ENCODE peak calls at places on chromosome 17, in four cellular contexts. P is K562, C is fibroblast of pulmonary artery, J is H9. M is an unnamed sample.

GRCh38 chr17:54967621-54968258 is 714 bp downstream of the COX11 start:
- DNase-seq in J (no peak), P (peak), C (no peak), M (no peak)

GRCh38 chr17:83174859-83175550 is 95.6 kb downstream of the METRNL start:
- DNase-seq in C (no peak), P (no peak), J (no peak), M (no peak)

GRCh38 chr17:14871921-14872320 is 393.2 kb downstream of the PMP22 start:
- DNase-seq in C (peak), P (no peak), J (no peak), M (no peak)

GRCh38 chr17:35002876-35003551 is 22.7 kb downstream of the LIG3 start:
- DNase-seq in C (peak), J (no peak), P (no peak), M (no peak)

GRCh38 chr17:1072551-1072961 is 75.6 kb downstream of the TIMM22 start:
- DNase-seq in J (no peak), P (no peak), C (no peak), M (no peak)

GRCh38 chr17:51103451-51103850 is 17.2 kb downstream of the SPAG9 start:
- DNase-seq in J (peak), C (no peak), P (no peak), M (no peak)

GRCh38 chr17:41434313-41434895 is 6.4 kb downstream of the KRT38 start:
- DNase-seq in P (no peak), J (no peak), C (no peak), M (no peak)

GRCh38 chr17:16258916-16259315 is 41.9 kb downstream of the PIGL start:
- DNase-seq in P (no peak), C (peak), J (no peak), M (no peak)

GRCh38 chr17:4509402-4509801 is 10.7 kb downstream of the SPNS2 start:
- DNase-seq in P (no peak), J (no peak), C (no peak), M (no peak)

GRCh38 chr17:42329025-42329976 is 41.0 kb downstream of the STAT5A start:
- DNase-seq in J (peak), P (no peak), C (peak), M (no peak)

GRCh38 chr17:62101090-62101489 is 36.0 kb upstream of the MED13 start:
- DNase-seq in J (peak), P (no peak), C (no peak), M (no peak)

GRCh38 chr17:21129023-21129681 is 2.4 kb downstream of the DHRS7B start:
- DNase-seq in J (no peak), P (no peak), C (peak), M (no peak)

GRCh38 chr17:8892338-8892690 is 24.8 kb upstream of the PIK3R6 start:
- DNase-seq in C (no peak), P (no peak), J (no peak), M (no peak)

GRCh38 chr17:80695979-80696378 is 151.3 kb downstream of the RPTOR start:
- DNase-seq in C (no peak), P (no peak), J (no peak), M (no peak)

GRCh38 chr17:54899721-54900456 is 763 bp upstream of the TOM1L1 start:
- DNase-seq in P (peak), C (no peak), J (peak), M (no peak)

GRCh38 chr17:28370035-28370743 is at the start of gene VTN:
- DNase-seq in P (peak), J (peak), C (peak), M (no peak)

GRCh38 chr17:55433629-55434422 is 12.2 kb upstream of the MMD start:
- DNase-seq in C (peak), P (no peak), J (no peak), M (no peak)

GRCh38 chr17:50634123-50634914 is at the start of gene ABCC3:
- DNase-seq in J (no peak), P (no peak), C (peak), M (no peak)

GRCh38 chr17:2415081-2415480 is 14.2 kb upstream of the MNT start:
- DNase-seq in C (no peak), J (no peak), P (no peak), M (no peak)

GRCh38 chr17:36616391-36617029 is 15.1 kb downstream of the MRM1 start:
- DNase-seq in J (no peak), C (no peak), P (no peak), M (no peak)

GRCh38 chr17:57366558-57367351 is 110.4 kb downstream of the MSI2 start:
- DNase-seq in P (peak), C (peak), J (no peak), M (no peak)
- TF ChIP-seq CTCF in P (no peak), C (no peak), J (no peak), M (no peak)

DNA sequence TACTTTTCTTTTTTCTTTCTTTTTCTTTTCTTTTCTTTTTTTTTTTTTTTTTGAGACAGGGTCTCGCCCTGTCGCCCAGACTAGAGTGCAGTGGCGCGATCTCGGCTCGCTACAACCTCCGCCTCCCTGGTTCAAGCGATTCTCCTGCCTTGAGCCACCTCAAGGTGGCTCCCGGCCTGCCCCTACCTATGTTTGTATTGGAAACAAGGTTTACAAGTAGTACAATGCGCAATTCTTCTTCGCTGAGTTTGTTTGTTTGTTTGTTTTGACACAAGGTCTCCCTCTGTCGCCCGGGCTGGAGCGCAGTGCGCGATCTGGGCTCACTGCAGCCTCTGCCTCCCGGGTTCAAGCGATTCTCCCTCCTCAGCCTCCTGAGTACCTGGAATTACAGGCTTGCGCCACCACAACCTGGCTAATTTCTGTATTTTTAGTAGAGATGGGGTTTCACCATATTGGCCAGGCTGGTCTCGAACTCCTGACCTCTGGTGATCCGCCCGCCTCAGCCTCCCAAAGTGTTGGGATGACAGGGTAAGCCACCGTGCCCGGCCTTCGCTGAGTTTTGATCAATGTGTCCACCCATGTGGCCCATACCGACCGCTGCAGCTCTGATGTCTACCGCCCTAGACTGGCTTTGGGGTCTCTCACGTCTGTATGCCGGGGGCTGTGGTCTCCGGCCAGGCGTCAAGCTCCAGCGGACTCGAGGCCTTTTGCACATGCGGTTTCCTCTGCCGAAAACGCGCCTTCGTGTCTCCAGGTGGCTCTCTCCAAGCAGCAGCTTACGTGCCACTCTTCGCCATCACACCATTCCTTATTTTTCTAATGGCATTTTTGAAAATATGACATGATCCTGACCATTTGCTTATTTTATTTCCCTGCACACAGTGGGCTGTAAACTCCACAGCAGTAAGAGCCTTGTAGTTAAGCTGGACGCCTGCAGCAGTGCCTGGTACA is 1.1 kb upstream of the YBX2 start:
- DNase-seq in C (no peak), J (no peak), P (no peak), M (no peak)
- TF ChIP-seq CTCF in C (no peak), J (peak), P (no peak), M (no peak)

GRCh38 chr17:39974433-39974832 is 6.2 kb upstream of the PSMD3 start:
- DNase-seq in J (no peak), C (no peak), P (no peak), M (no peak)
- TF ChIP-seq CTCF in J (no peak), C (no peak), P (peak), M (no peak)

GRCh38 chr17:57740225-57740528 is 4.9 kb downstream of the CCDC182 start:
- DNase-seq in P (no peak), C (no peak), J (no peak), M (no peak)
- TF ChIP-seq CTCF in P (peak), C (no peak), J (no peak), M (no peak)

GRCh38 chr17:65099941-65100315 is 37.2 kb upstream of the RGS9 start:
- DNase-seq in J (peak), P (peak), C (peak), M (peak)
- TF ChIP-seq CTCF in J (no peak), P (no peak), C (no peak), M (no peak)

DNA sequence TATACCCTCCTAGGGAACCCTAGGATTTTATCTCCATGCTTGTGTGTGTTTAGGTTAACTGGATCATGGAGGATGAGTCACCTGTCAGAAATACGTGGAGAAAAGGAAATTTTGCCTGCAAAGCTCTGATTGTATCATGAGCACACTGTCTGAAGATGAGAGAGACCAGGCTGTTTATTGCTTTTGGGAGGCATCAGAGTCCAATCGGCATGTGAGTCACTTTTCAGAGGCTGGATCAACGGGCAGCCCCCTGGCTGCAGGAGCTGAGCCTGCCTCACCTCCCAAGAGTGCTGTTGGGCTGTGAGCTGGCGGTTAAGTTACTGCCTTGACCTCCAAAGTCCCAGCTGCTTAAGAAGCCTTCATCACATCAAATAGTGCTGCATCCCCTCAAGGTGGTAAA is 41.5 kb upstream of the MED9 start:
- DNase-seq in P (no peak), J (no peak), C (peak), M (no peak)
- TF ChIP-seq CTCF in P (no peak), J (no peak), C (peak), M (no peak)

DNA sequence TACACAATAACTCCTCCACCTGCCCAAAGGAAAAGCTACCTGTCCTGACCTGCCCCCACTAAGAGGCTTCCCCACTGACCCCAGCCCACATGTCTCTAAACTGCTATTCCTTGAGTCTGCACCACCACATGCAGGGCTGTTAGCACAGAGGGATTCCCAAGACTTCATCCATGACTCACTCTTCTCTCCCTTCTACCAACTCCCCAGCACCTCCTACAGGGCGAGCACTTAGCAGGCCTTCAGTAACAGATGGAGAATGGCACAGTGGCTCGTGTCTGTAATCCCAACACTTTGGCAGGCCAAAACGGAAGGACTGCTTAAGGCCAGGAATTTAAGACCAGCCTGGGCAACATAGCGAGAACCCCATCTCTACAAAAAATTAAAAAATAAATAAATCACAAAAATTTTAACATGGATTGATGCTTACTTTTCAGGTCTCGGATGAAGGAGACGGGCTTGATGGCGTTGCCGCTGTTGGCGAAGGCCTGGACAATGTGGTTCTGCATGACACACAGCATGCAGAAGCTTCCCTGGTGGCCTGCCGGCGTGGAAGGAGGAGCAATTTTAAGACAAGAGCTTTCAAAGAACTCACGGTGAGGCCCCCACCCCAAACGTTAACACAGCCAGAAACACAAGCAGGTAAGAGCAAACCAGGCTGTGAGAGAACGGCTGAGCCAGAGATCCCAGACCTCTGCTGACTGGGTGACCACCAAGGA is 12.0 kb downstream of the USP36 start:
- DNase-seq in J (peak), C (peak), P (peak), M (no peak)
- TF ChIP-seq CTCF in J (peak), C (peak), P (peak), M (no peak)

GRCh38 chr17:9904277-9905077 is 594 bp downstream of the RCVRN start:
- DNase-seq in C (no peak), P (no peak), J (no peak), M (no peak)

GRCh38 chr17:9905078-9905415 is at the start of gene RCVRN:
- DNase-seq in C (no peak), P (no peak), J (no peak), M (no peak)

GRCh38 chr17:9907131-9907530 is 2.1 kb upstream of the RCVRN start:
- DNase-seq in C (no peak), J (no peak), P (no peak), M (no peak)

GRCh38 chr17:9906616-9907015 is 1.5 kb upstream of the RCVRN start:
- DNase-seq in C (no peak), J (no peak), P (no peak), M (no peak)

GRCh38 chr17:9905902-9906301 is 831 bp upstream of the RCVRN start:
- DNase-seq in J (peak), C (peak), P (peak), M (no peak)
- TF ChIP-seq CTCF in J (peak), C (peak), P (peak), M (no peak)

M was measured in activated B cell treated with CpG ODN at 0.5 μM for 24 hours.